ENCODE peak calls at places on chromosomes 6 and 20, in seven cellular contexts. N, Z, Y, K, L, F and R are unnamed samples.

GRCh38 chr6:117956386-117956785 is 49.3 kb downstream of the SLC35F1 start:
- DNase-seq in N (no peak), Z (no peak), Y (no peak), K (no peak), L (no peak), F (no peak), R (peak; percentile 17)

GRCh38 chr6:49541936-49542335 is 8.5 kb upstream of the C6orf141 start:
- DNase-seq in N (no peak), Z (peak; percentile 51), Y (no peak), K (no peak), L (no peak), F (no peak), R (no peak)

GRCh38 chr6:135254471-135254870 is 73.4 kb downstream of the MYB start:
- DNase-seq in N (no peak), Z (no peak), Y (no peak), K (no peak), L (no peak), F (no peak), R (no peak)

GRCh38 chr6:90940812-90941481 is 354.1 kb upstream of the MAP3K7 start:
- DNase-seq in N (no peak), Z (peak; percentile 78), Y (no peak), K (peak; percentile 42), L (no peak), F (peak; percentile 67), R (no peak)

GRCh38 chr20:63518351-63518861 is 2.2 kb upstream of the PPDPF start:
- DNase-seq in N (peak; percentile 44), Z (no peak), Y (no peak), K (no peak), L (no peak), F (no peak), R (no peak)

GRCh38 chr20:50710492-50711063 is 19.2 kb upstream of the RIPOR3 start:
- DNase-seq in N (no peak), Z (peak; percentile 55), Y (no peak), K (no peak), L (no peak), F (no peak), R (no peak)

GRCh38 chr6:52876056-52876787 is 33.3 kb downstream of the GSTA3 start:
- DNase-seq in N (no peak), Z (peak; percentile 10), Y (no peak), K (no peak), L (no peak), F (no peak), R (no peak)

GRCh38 chr6:30682181-30683117 is 4.0 kb downstream of the PPP1R18 start:
- DNase-seq in N (peak; percentile 89), Z (peak; percentile 75), Y (peak; percentile 87), K (peak; percentile 84), L (peak; percentile 90), F (peak; percentile 85), R (peak; percentile 13)

GRCh38 chr20:2697768-2698167 is 5.2 kb downstream of the EBF4 start:
- DNase-seq in N (peak; percentile 26), Z (no peak), Y (no peak), K (no peak), L (no peak), F (no peak), R (no peak)

GRCh38 chr20:33915726-33916331 is 77.9 kb upstream of the RALY start:
- DNase-seq in N (no peak), Z (peak; percentile 24), Y (no peak), K (peak; percentile 69), L (peak; percentile 46), F (peak; percentile 58), R (no peak)

GRCh38 chr6:165660881-165661415 is 2.1 kb downstream of the PDE10A start:
- DNase-seq in N (no peak), Z (no peak), Y (no peak), K (no peak), L (no peak), F (no peak), R (no peak)

GRCh38 chr6:24723270-24723669 is 4.3 kb upstream of the C6orf62 start:
- DNase-seq in N (no peak), Z (no peak), Y (no peak), K (no peak), L (no peak), F (no peak), R (no peak)

GRCh38 chr20:50283922-50284810 is 93.5 kb downstream of the CEBPB start:
- DNase-seq in N (no peak), Z (peak; percentile 32), Y (no peak), K (peak; percentile 19), L (no peak), F (no peak), R (no peak)

GRCh38 chr20:17657079-17657825 is 24.8 kb downstream of the RRBP1 start:
- DNase-seq in N (no peak), Z (no peak), Y (no peak), K (no peak), L (no peak), F (no peak), R (no peak)

GRCh38 chr6:25041676-25042598 is 106.2 kb upstream of the RIPOR2 start:
- DNase-seq in N (no peak), Z (no peak), Y (no peak), K (peak; percentile 57), L (no peak), F (peak; percentile 21), R (no peak)

GRCh38 chr20:7152071-7152470 is 384.6 kb downstream of the BMP2 start:
- DNase-seq in N (no peak), Z (peak; percentile 43), Y (no peak), K (no peak), L (no peak), F (no peak), R (no peak)

GRCh38 chr6:127879685-127880084 is 21.2 kb downstream of the THEMIS start:
- DNase-seq in N (peak; percentile 39), Z (peak; percentile 14), Y (no peak), K (no peak), L (peak; percentile 51), F (no peak), R (no peak)

GRCh38 chr6:5481024-5481423 is 219.7 kb downstream of the FARS2 start:
- DNase-seq in N (no peak), Z (no peak), Y (peak; percentile 16), K (no peak), L (no peak), F (no peak), R (no peak)

GRCh38 chr6:13273931-13274706 is 54.2 kb downstream of the TBC1D7 start:
- DNase-seq in N (no peak), Z (no peak), Y (no peak), K (peak; percentile 41), L (no peak), F (peak; percentile 60), R (no peak)

GRCh38 chr20:57573176-57573575 is 12.3 kb downstream of the PCK1 start:
- DNase-seq in N (no peak), Z (no peak), Y (no peak), K (no peak), L (no peak), F (no peak), R (no peak)